ENCODE peak calls at places on chromosomes 2 and 18, in five cellular contexts. One of them, this sample, is unnamed. For H3K4me1, the result is how much of the 10 kb centered on the place peaks cover.

GRCh38 chr2:34254272-34254882 is 655.3 kb upstream of the FAM98A start:
- DNase-seq in testis: no peak
- DNase-seq in ovary: no peak
- DNase-seq in A549: no peak
- DNase-seq in keratinocyte: no peak
- DNase-seq in this sample: no peak

GRCh38 chr18:13378150-13378549 is 159.6 kb downstream of the LDLRAD4 start:
- DNase-seq in testis: no peak
- DNase-seq in ovary: no peak
- DNase-seq in A549: no peak
- DNase-seq in keratinocyte: no peak
- DNase-seq in this sample: no peak

GRCh38 chr2:143558665-143559064 is 429.4 kb downstream of the ARHGAP15 start:
- DNase-seq in testis: no peak
- DNase-seq in ovary: no peak
- DNase-seq in A549: no peak
- DNase-seq in keratinocyte: no peak
- DNase-seq in this sample: no peak

GRCh38 chr2:126783341-126783740 is 115.3 kb upstream of the TEX51 start:
- DNase-seq in testis: no peak
- DNase-seq in ovary: no peak
- DNase-seq in A549: no peak
- DNase-seq in keratinocyte: no peak
- DNase-seq in this sample: no peak

GRCh38 chr18:57837917-57838548 is 34.9 kb upstream of the ATP8B1 start:
- DNase-seq in testis: peak
- DNase-seq in ovary: no peak
- DNase-seq in A549: no peak
- DNase-seq in keratinocyte: no peak
- DNase-seq in this sample: no peak

GRCh38 chr2:238848941-238849853 is 1.3 kb downstream of the TWIST2 start:
- DNase-seq in testis: no peak
- DNase-seq in ovary: peak
- DNase-seq in A549: no peak
- DNase-seq in keratinocyte: no peak
- DNase-seq in this sample: no peak

GRCh38 chr2:24164416-24164973 is 10.4 kb upstream of the FAM228A start:
- DNase-seq in testis: peak
- DNase-seq in ovary: no peak
- DNase-seq in A549: peak
- DNase-seq in keratinocyte: no peak
- DNase-seq in this sample: no peak

GRCh38 chr18:22417496-22418188 is at the start of gene CTAGE1:
- DNase-seq in testis: peak
- DNase-seq in ovary: no peak
- DNase-seq in A549: no peak
- DNase-seq in keratinocyte: no peak
- DNase-seq in this sample: no peak

GRCh38 chr2:152486048-152486736 is 151.2 kb downstream of the FMNL2 start:
- DNase-seq in testis: no peak
- DNase-seq in ovary: no peak
- DNase-seq in A549: peak
- DNase-seq in keratinocyte: no peak
- DNase-seq in this sample: no peak

GRCh38 chr2:12733846-12734245 is 17.1 kb downstream of the TRIB2 start:
- DNase-seq in testis: no peak
- DNase-seq in ovary: no peak
- DNase-seq in A549: no peak
- DNase-seq in keratinocyte: no peak
- DNase-seq in this sample: no peak

GRCh38 chr2:116223912-116224311 is 1590.6 kb upstream of the DDX18 start:
- DNase-seq in testis: no peak
- DNase-seq in ovary: no peak
- DNase-seq in A549: no peak
- DNase-seq in keratinocyte: no peak
- DNase-seq in this sample: no peak

GRCh38 chr18:30350263-30350662 is 692.3 kb downstream of the DSC3 start:
- DNase-seq in testis: no peak
- DNase-seq in ovary: no peak
- DNase-seq in A549: no peak
- DNase-seq in keratinocyte: no peak
- DNase-seq in this sample: no peak

GRCh38 chr2:132641819-132642218 is 28.2 kb downstream of the LYPD1 start:
- DNase-seq in testis: no peak
- DNase-seq in ovary: no peak
- DNase-seq in A549: no peak
- DNase-seq in keratinocyte: no peak
- DNase-seq in this sample: no peak

GRCh38 chr2:173196080-173196479 is 120.4 kb downstream of the MAP3K20 start:
- DNase-seq in testis: no peak
- DNase-seq in ovary: no peak
- DNase-seq in A549: no peak
- DNase-seq in keratinocyte: no peak
- DNase-seq in this sample: no peak

GRCh38 chr2:157749684-157750083 is 121.0 kb upstream of the ACVR1C start:
- DNase-seq in testis: no peak
- DNase-seq in ovary: no peak
- DNase-seq in A549: no peak
- DNase-seq in keratinocyte: no peak
- DNase-seq in this sample: no peak

GRCh38 chr2:196168181-196168580 is 3.2 kb downstream of the STK17B start:
- DNase-seq in testis: no peak
- DNase-seq in ovary: no peak
- DNase-seq in A549: peak
- DNase-seq in keratinocyte: no peak
- DNase-seq in this sample: no peak

GRCh38 chr2:119112770-119113488 is 45.6 kb downstream of the C1QL2 start:
- DNase-seq in testis: no peak
- DNase-seq in ovary: no peak
- DNase-seq in A549: no peak
- DNase-seq in keratinocyte: no peak
- DNase-seq in this sample: no peak

GRCh38 chr2:189638305-189639002 is 22.8 kb upstream of the ASNSD1 start:
- DNase-seq in testis: no peak
- DNase-seq in ovary: no peak
- DNase-seq in A549: no peak
- DNase-seq in keratinocyte: no peak
- DNase-seq in this sample: no peak

GRCh38 chr18:11981633-11982366 is 493 bp downstream of the IMPA2 start:
- DNase-seq in testis: peak
- DNase-seq in ovary: peak
- DNase-seq in A549: no peak
- DNase-seq in keratinocyte: no peak
- DNase-seq in this sample: peak

GRCh38 chr18:12406376-12407111 is 1.2 kb upstream of the PRELID3A start:
- DNase-seq in testis: no peak
- DNase-seq in ovary: no peak
- DNase-seq in A549: no peak
- DNase-seq in keratinocyte: no peak
- DNase-seq in this sample: no peak

GRCh38 chr2:199956062-199956380 is 639 bp downstream of the MAIP1 start:
- DNase-seq in testis: no peak
- DNase-seq in ovary: no peak
- DNase-seq in A549: peak
- DNase-seq in keratinocyte: no peak
- DNase-seq in this sample: no peak

GRCh38 chr2:30488012-30488659 is 41.1 kb downstream of the LCLAT1 start:
- DNase-seq in testis: no peak
- DNase-seq in ovary: no peak
- DNase-seq in A549: no peak
- DNase-seq in keratinocyte: no peak
- DNase-seq in this sample: no peak

GRCh38 chr2:174748948-174749347 is 15.3 kb downstream of the CHRNA1 start:
- DNase-seq in testis: peak
- DNase-seq in ovary: peak
- DNase-seq in A549: peak
- DNase-seq in keratinocyte: peak
- DNase-seq in this sample: peak

GRCh38 chr2:112733877-112734276 is 13.1 kb downstream of the NT5DC4 start:
- DNase-seq in testis: no peak
- DNase-seq in ovary: no peak
- DNase-seq in A549: no peak
- DNase-seq in keratinocyte: no peak
- DNase-seq in this sample: no peak

GRCh38 chr18:47779381-47779780 is 151.1 kb downstream of the SMAD2 start:
- DNase-seq in testis: no peak
- DNase-seq in ovary: no peak
- DNase-seq in A549: no peak
- DNase-seq in keratinocyte: no peak
- DNase-seq in this sample: no peak

GRCh38 chr2:46364797-46365457 is 67.7 kb downstream of the EPAS1 start:
- DNase-seq in testis: peak
- DNase-seq in ovary: no peak
- DNase-seq in A549: peak
- DNase-seq in keratinocyte: peak
- DNase-seq in this sample: peak

GRCh38 chr2:36271266-36271665 is 84.3 kb upstream of the CRIM1 start:
- DNase-seq in testis: no peak
- DNase-seq in ovary: no peak
- DNase-seq in A549: no peak
- DNase-seq in keratinocyte: no peak
- DNase-seq in this sample: no peak

GRCh38 chr2:171430516-171431410 is 3.0 kb downstream of the METTL8 start:
- DNase-seq in testis: no peak
- DNase-seq in ovary: no peak
- DNase-seq in A549: no peak
- DNase-seq in keratinocyte: no peak
- DNase-seq in this sample: no peak
- H3K4me3 ChIP-seq in testis: no peak
- H3K4me3 ChIP-seq in ovary: no peak
- H3K4me3 ChIP-seq in A549: no peak
- H3K4me3 ChIP-seq in keratinocyte: peak
- H3K4me3 ChIP-seq in this sample: no peak

GRCh38 chr2:121977326-121977725 is 221.9 kb downstream of the TSN start:
- DNase-seq in testis: no peak
- DNase-seq in ovary: no peak
- DNase-seq in A549: no peak
- DNase-seq in keratinocyte: no peak
- DNase-seq in this sample: no peak
- H3K4me1 ChIP-seq in testis: under half
- H3K4me1 ChIP-seq in ovary: under half
- H3K4me1 ChIP-seq in A549: under half
- H3K4me1 ChIP-seq in keratinocyte: under half
- H3K4me1 ChIP-seq in this sample: under half

GRCh38 chr2:29222381-29223179 is 107.4 kb downstream of the CLIP4 start:
- DNase-seq in testis: no peak
- DNase-seq in ovary: no peak
- DNase-seq in A549: no peak
- DNase-seq in keratinocyte: no peak
- DNase-seq in this sample: peak
- H3K4me3 ChIP-seq in testis: no peak
- H3K4me3 ChIP-seq in ovary: no peak
- H3K4me3 ChIP-seq in A549: no peak
- H3K4me3 ChIP-seq in keratinocyte: no peak
- H3K4me3 ChIP-seq in this sample: no peak

GRCh38 chr18:7600528-7601248 is 33.6 kb downstream of the PTPRM start:
- DNase-seq in testis: no peak
- DNase-seq in ovary: no peak
- DNase-seq in A549: no peak
- DNase-seq in keratinocyte: no peak
- DNase-seq in this sample: no peak
- H3K4me1 ChIP-seq in testis: under half
- H3K4me1 ChIP-seq in ovary: under half
- H3K4me1 ChIP-seq in A549: under half
- H3K4me1 ChIP-seq in keratinocyte: under half
- H3K4me1 ChIP-seq in this sample: under half